ENCODE peak calls at places on chromosomes 16 and 17, in seven cellular contexts. M, J, T, S, L, N and D are unnamed samples.

GRCh38 chr17:4256952-4257351 is 6.8 kb downstream of the ANKFY1 start:
- DNase-seq in M (no peak), J (no peak), T (no peak), S (no peak), L (no peak), N (no peak), D (no peak)

GRCh38 chr16:4805231-4805630 is 2.8 kb upstream of the ROGDI start:
- DNase-seq in M (no peak), J (no peak), T (no peak), S (no peak), L (no peak), N (no peak), D (no peak)

GRCh38 chr17:79942011-79942405 is 93.7 kb downstream of the TBC1D16 start:
- DNase-seq in M (no peak), J (no peak), T (no peak), S (no peak), L (no peak), N (no peak), D (no peak)

GRCh38 chr17:56914641-56915263 is 903 bp upstream of the TRIM25 start:
- DNase-seq in M (no peak), J (no peak), T (no peak), S (no peak), L (no peak), N (no peak), D (no peak)

GRCh38 chr16:2296662-2297505 is 29.0 kb upstream of the RNPS1 start:
- DNase-seq in M (no peak), J (no peak), T (no peak), S (no peak), L (no peak), N (peak; percentile 74), D (no peak)

GRCh38 chr16:9072806-9073341 is 18.6 kb upstream of the HAPSTR1 start:
- DNase-seq in M (peak; percentile 96), J (no peak), T (no peak), S (no peak), L (no peak), N (no peak), D (no peak)

GRCh38 chr17:42068979-42069378 is 18.6 kb upstream of the C17orf113 start:
- DNase-seq in M (no peak), J (no peak), T (no peak), S (no peak), L (no peak), N (no peak), D (no peak)

GRCh38 chr16:11131706-11132105 is 124.3 kb downstream of the SOCS1 start:
- DNase-seq in M (no peak), J (no peak), T (no peak), S (no peak), L (no peak), N (no peak), D (no peak)

GRCh38 chr16:1163567-1164055 is 10.7 kb downstream of the CACNA1H start:
- DNase-seq in M (peak; percentile 45), J (no peak), T (no peak), S (no peak), L (no peak), N (no peak), D (no peak)

GRCh38 chr17:8753976-8754440 is 4.3 kb downstream of the SPDYE4 start:
- DNase-seq in M (peak; percentile 6), J (peak; percentile 20), T (no peak), S (no peak), L (no peak), N (peak; percentile 71), D (no peak)

GRCh38 chr16:55703003-55704001 is 47.5 kb downstream of the SLC6A2 start:
- DNase-seq in M (peak; percentile 68), J (peak; percentile 10), T (no peak), S (no peak), L (no peak), N (peak; percentile 82), D (no peak)